ENCODE peak calls at places on chromosomes 3 and 15, in four cellular contexts. V, D, M and F are unnamed samples.

GRCh38 chr15:81877533-81878227 is 168.1 kb downstream of the MEX3B start:
- DNase-seq in V (no peak), D (no peak), M (no peak), F (no peak)

GRCh38 chr3:24519368-24520100 is 24.9 kb upstream of the THRB start:
- DNase-seq in V (no peak), D (no peak), M (no peak), F (peak; percentile 55)

GRCh38 chr3:103002447-103002846 is 567.6 kb downstream of the ZPLD1 start:
- DNase-seq in V (no peak), D (no peak), M (no peak), F (no peak)

GRCh38 chr3:137970914-137971831 is 38.8 kb upstream of the CLDN18 start:
- DNase-seq in V (peak; percentile 5), D (peak; percentile 90), M (peak; percentile 46), F (peak; percentile 64)

GRCh38 chr3:187777331-187778046 is 32.2 kb upstream of the BCL6 start:
- DNase-seq in V (no peak), D (no peak), M (no peak), F (no peak)

GRCh38 chr15:71288348-71288955 is 173.2 kb downstream of the THSD4 start:
- DNase-seq in V (no peak), D (no peak), M (no peak), F (no peak)

GRCh38 chr3:190492966-190493365 is 20.9 kb upstream of the IL1RAP start:
- DNase-seq in V (no peak), D (no peak), M (no peak), F (no peak)

GRCh38 chr15:99137111-99137546 is 32.2 kb downstream of the SYNM start:
- DNase-seq in V (no peak), D (no peak), M (no peak), F (no peak)

GRCh38 chr3:178603735-178604134 is 67.5 kb downstream of the KCNMB2 start:
- DNase-seq in V (no peak), D (no peak), M (no peak), F (no peak)

GRCh38 chr3:186980989-186981388 is 50.7 kb downstream of the ST6GAL1 start:
- DNase-seq in V (no peak), D (no peak), M (no peak), F (no peak)

GRCh38 chr15:99441871-99442267 is 123.9 kb upstream of the MEF2A start:
- DNase-seq in V (no peak), D (no peak), M (no peak), F (peak; percentile 2)

GRCh38 chr15:40353697-40354096 is 2.9 kb downstream of the PHGR1 start:
- DNase-seq in V (peak; percentile 29), D (no peak), M (no peak), F (no peak)

GRCh38 chr3:54575561-54575960 is 352.3 kb downstream of the LRTM1 start:
- DNase-seq in V (no peak), D (no peak), M (no peak), F (no peak)

GRCh38 chr3:40586866-40587265 is 62.1 kb downstream of the ZNF621 start:
- DNase-seq in V (no peak), D (no peak), M (no peak), F (no peak)

GRCh38 chr3:183031826-183032225 is 51.5 kb upstream of the DCUN1D1 start:
- DNase-seq in V (no peak), D (no peak), M (no peak), F (no peak)

GRCh38 chr3:162641317-162641716 is 1144.7 kb downstream of the OTOL1 start:
- DNase-seq in V (no peak), D (no peak), M (no peak), F (no peak)

GRCh38 chr3:147422934-147423599 is 13.9 kb downstream of the ZIC1 start:
- DNase-seq in V (no peak), D (peak; percentile 44), M (no peak), F (peak; percentile 8)

GRCh38 chr15:100588638-100589242 is 13.2 kb downstream of the LINS1 start:
- DNase-seq in V (no peak), D (no peak), M (peak; percentile 65), F (no peak)

GRCh38 chr15:56454841-56455240 is 10.1 kb downstream of the MNS1 start:
- DNase-seq in V (no peak), D (no peak), M (no peak), F (no peak)

GRCh38 chr3:131193671-131194291 is 167.1 kb downstream of the NEK11 start:
- DNase-seq in V (no peak), D (no peak), M (no peak), F (no peak)
- TF ChIP-seq CTCF in V (no peak), D (no peak), M (peak; percentile 33), F (no peak)

GRCh38 chr15:91316123-91316522 is 216.1 kb downstream of the SV2B start:
- DNase-seq in V (no peak), D (no peak), M (no peak), F (no peak)
- TF ChIP-seq CTCF in V (no peak), D (no peak), M (no peak), F (no peak)

GRCh38 chr3:142929109-142929508 is 34.4 kb downstream of the PAQR9 start:
- DNase-seq in V (peak; percentile 24), D (peak; percentile 45), M (peak; percentile 43), F (peak; percentile 56)
- TF ChIP-seq CTCF in V (peak; percentile 72), D (peak; percentile 24), M (peak; percentile 79), F (peak; percentile 19)

GRCh38 chr15:95286911-95287769 is 1043.4 kb upstream of the NR2F2 start:
- DNase-seq in V (no peak), D (no peak), M (no peak), F (peak; percentile 14)

GRCh38 chr15:95287774-95288173 is 1042.7 kb upstream of the NR2F2 start:
- DNase-seq in V (no peak), D (no peak), M (no peak), F (no peak)

GRCh38 chr15:95286316-95286880 is 1044.1 kb upstream of the NR2F2 start:
- DNase-seq in V (no peak), D (no peak), M (no peak), F (no peak)

GRCh38 chr15:95284487-95284886 is 1046.0 kb upstream of the NR2F2 start:
- DNase-seq in V (no peak), D (no peak), M (no peak), F (no peak)

DNA sequence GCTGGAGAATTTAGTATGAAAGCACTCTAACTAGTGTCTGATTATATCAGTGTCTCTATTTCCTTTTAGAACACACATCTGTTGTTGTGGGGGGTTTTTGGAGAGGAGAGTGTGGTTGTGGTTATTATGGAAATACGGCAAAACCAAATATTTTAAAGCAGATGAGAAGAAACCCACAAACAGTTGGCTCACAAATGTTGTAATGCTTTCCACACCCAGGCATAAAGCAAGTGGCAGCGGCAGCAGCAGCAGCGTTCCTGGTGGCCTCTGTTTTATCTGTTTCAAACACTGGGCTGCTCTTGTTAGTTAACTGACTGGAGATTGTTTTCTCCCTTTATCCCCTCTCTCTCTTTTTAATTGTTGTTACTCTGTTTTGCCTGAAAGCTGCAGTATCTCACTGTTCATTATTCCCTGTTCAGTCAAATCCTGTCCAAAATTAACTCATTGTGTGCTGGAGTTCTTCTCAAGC is 1045.5 kb upstream of the NR2F2 start:
- DNase-seq in V (no peak), D (peak; percentile 13), M (no peak), F (no peak)
- TF ChIP-seq CTCF in V (no peak), D (no peak), M (no peak), F (no peak)

GRCh38 chr3:13932578-13933295 is 52.9 kb upstream of the WNT7A start:
- DNase-seq in V (no peak), D (no peak), M (no peak), F (no peak)

GRCh38 chr3:13931172-13931571 is 51.3 kb upstream of the WNT7A start:
- DNase-seq in V (no peak), D (no peak), M (no peak), F (no peak)

GRCh38 chr3:13927295-13927694 is 47.4 kb upstream of the WNT7A start:
- DNase-seq in V (no peak), D (no peak), M (no peak), F (no peak)
- TF ChIP-seq CTCF in V (no peak), D (no peak), M (peak; percentile 12), F (no peak)

DNA sequence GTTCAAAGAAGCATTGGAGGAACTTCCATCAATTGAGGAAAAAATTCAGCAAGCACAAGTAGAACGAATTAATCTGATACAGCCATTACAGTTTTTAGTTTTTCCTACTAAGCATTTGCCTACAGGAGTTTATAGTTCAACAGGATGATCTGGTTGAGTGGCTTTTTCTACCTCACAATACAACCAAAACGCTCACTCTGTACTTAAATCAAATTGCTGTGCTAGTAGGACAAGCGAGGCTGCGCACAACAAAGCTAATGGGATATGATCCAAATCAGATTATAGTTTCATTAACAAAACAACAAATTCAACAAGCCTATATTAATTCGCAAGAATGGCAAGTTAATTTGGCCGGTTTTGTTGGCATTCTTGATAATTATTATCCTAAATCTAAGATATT is 44.2 kb downstream of the ETFA start:
- DNase-seq in V (no peak), D (no peak), M (peak; percentile 5), F (no peak)
- TF ChIP-seq CTCF in V (no peak), D (no peak), M (no peak), F (no peak)

DNA sequence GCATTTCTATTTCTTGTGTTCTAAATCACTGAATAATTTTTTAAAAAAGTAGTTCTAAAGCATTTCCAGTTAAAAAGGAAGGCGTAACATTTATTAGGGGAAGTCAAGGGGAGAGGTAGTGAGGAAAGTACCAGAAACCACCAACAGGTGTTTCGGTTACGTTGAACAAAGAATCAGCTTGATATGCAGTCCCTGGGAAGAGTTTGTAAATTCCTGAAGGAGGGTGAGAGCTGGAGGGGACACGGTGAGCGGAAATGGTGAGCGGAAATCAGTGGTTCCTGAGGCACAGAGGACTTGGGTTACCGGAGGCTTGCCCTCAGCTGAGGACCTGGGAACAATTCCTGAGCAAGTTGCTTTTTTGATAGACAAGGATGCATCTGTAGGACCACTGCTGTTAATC is 17.8 kb downstream of the MAP2K1 start:
- DNase-seq in V (no peak), D (peak; percentile 68), M (no peak), F (no peak)
- TF ChIP-seq CTCF in V (no peak), D (peak; percentile 60), M (no peak), F (no peak)

DNA sequence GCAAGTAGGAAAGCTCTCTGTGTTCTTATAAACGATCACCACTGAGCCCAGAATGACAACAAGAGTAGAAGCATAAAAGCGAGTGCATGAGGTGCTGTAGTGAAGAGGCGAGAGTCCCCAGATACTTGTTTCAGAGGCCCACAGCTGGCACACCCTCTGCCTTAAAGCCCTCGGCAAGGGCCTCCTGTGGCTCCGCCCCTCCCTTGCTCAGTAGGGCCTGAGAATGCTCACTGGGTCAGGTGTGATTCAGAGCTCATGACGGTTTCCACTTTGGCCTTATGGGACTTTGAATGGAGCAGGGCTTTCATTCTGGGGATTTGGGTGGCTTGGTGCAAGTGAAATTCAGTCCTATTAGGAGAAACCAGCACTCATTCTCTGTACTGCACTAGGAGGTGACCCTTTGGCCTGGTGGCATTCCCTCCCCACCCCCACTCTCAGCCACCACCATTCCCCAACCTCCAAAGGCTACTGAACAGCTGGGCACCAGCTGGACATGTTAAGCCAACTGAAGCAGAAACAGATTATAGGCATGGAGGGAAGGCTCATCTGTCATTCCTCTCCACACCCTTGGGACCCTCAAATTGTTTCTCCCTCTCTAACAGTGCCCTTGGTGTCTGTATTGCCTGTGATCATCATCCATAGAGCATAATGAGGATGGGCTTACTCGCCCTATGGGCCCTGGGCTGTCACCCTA is 109.6 kb upstream of the CTDSPL start:
- DNase-seq in V (no peak), D (no peak), M (no peak), F (no peak)
- TF ChIP-seq CTCF in V (no peak), D (no peak), M (no peak), F (no peak)